ENCODE peak calls at places on chromosomes 6 and 20, in four cellular contexts. J, S, P and T are unnamed samples.

GRCh38 chr20:61896058-61896961 is 169.4 kb downstream of the TAF4 start:
- DNase-seq in J (peak; percentile 18), S (peak; percentile 63), P (peak; percentile 76), T (peak; percentile 30)

GRCh38 chr20:23257848-23258746 is 92.5 kb upstream of the NXT1 start:
- DNase-seq in J (no peak), S (no peak), P (no peak), T (no peak)

GRCh38 chr20:20864346-20865096 is 152.1 kb upstream of the RALGAPA2 start:
- DNase-seq in J (no peak), S (no peak), P (peak; percentile 46), T (no peak)

GRCh38 chr6:16136086-16136485 is 7.2 kb downstream of the MYLIP start:
- DNase-seq in J (no peak), S (peak; percentile 16), P (no peak), T (no peak)

GRCh38 chr6:142155895-142156757 is 9.1 kb downstream of the VTA1 start:
- DNase-seq in J (no peak), S (no peak), P (peak; percentile 41), T (no peak)

GRCh38 chr6:153435787-153436186 is 304.7 kb upstream of the RGS17 start:
- DNase-seq in J (no peak), S (no peak), P (no peak), T (no peak)

GRCh38 chr20:7231303-7231702 is 463.8 kb downstream of the BMP2 start:
- DNase-seq in J (no peak), S (no peak), P (no peak), T (no peak)

GRCh38 chr20:50189681-50190250 is 864 bp upstream of the CEBPB start:
- DNase-seq in J (peak; percentile 70), S (peak; percentile 33), P (peak; percentile 66), T (no peak)

GRCh38 chr6:153210083-153210482 is 79.0 kb upstream of the RGS17 start:
- DNase-seq in J (no peak), S (peak; percentile 47), P (no peak), T (peak; percentile 17)

GRCh38 chr6:8707956-8708772 is 272.8 kb upstream of the SLC35B3 start:
- DNase-seq in J (peak; percentile 67), S (no peak), P (peak; percentile 65), T (peak; percentile 9)

GRCh38 chr6:52074155-52074554 is 13.3 kb downstream of the PKHD1 start:
- DNase-seq in J (no peak), S (no peak), P (no peak), T (no peak)

GRCh38 chr6:91087864-91088263 is 501.0 kb upstream of the MAP3K7 start:
- DNase-seq in J (no peak), S (no peak), P (no peak), T (no peak)

DNA sequence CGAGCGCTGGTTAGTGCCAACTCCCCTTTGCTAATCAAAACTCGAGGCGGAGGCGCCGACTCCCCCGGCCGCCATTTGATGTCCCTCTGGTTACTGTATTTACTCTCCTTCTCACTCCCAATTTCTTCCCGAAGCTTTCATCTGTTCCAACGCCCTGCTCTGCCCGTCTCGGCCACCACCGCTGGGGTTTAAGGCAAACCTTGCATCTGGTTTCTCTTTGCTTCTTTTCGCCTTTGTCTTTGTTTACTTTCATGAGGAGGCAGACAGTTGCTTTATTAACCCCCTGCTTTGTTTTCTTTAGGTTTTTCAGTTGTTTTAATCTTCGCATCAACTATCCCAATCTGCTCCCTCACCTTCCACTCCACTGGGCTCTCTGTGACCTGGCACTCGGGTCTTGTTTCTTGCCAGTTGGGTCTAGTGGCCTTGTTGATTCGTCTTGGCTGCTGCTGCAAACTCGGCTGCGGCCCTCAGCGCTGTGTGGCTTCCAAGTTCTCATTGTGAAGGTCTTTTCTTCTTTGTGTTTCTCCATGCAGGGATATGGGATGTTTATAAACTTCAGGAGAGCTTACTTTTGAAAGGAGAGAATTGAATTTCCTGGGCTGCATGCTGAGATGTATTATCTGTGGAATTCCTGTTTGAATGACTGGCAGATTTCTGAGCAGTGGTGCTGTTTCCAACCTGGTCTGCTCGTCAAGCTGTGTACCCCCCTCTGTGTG is 155.1 kb downstream of the CDC5L start:
- DNase-seq in J (no peak), S (no peak), P (no peak), T (no peak)
- H3K4me3 ChIP-seq in J (no peak overlapping the region), S (no peak overlapping the region), P (no peak overlapping the region), T (no peak overlapping the region)

DNA sequence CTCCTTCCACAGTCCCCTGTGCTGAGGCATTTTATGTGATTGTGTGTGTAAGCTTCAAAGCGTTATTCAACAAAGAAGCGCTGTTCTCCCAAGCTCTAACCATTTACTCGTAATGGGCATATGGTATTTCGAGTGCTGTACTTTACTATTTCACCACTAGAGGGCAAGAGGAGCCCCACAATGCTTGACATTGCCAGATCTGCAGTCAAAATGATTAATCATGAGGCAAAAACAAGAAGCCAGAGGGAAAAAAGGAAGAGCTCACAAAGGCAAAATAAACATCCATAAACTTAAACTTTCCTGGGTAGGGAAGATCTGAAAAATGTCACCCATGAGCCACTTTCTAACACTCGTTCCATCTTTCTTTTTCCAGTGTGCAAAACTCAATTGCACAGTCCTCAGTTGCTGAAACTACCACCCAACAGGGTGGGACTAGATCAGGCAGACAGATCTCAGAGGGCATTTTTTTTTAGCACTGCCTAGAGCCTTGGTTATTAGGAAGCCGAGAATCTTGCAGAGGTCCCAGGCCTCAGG is 215.0 kb upstream of the PLCB4 start:
- DNase-seq in J (peak; percentile 10), S (peak; percentile 28), P (peak; percentile 83), T (peak; percentile 61)
- TF ChIP-seq CTCF in J (peak; percentile 88), S (peak; percentile 85), P (peak; percentile 91), T (peak; percentile 82)

GRCh38 chr6:166494101-166494441 is 92.4 kb downstream of the RAMACL start:
- DNase-seq in J (no peak), S (no peak), P (no peak), T (no peak)
- H3K4me3 ChIP-seq in J (no peak overlapping the region), S (no peak overlapping the region), P (no peak overlapping the region), T (no peak overlapping the region)

DNA sequence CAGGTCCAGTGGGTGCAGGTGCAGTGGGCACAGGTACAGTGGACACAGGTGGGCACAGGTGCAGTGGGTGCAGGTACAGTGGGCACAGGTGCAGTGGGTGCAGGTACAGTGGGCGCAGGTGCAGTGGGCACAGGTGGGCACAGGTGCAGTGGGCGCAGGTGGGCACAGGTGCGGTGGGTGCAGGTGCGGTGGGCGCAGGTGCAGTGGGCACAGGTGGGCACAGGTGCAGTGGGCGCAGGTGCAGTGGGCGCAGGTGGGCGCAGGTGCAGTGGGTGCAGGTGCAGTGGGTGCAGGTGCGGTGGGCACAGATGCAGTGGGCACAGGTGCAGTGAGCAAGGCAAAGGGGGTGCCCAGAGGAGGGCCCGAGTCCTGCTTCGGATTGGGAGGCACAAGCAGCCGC is 15.2 kb downstream of the ZBTB46 start:
- DNase-seq in J (no peak), S (no peak), P (no peak), T (no peak)
- TF ChIP-seq CTCF in J (no peak), S (no peak), P (no peak), T (no peak)

GRCh38 chr6:31811645-31812044 is 3.4 kb downstream of the HSPA1L start:
- DNase-seq in J (no peak), S (no peak), P (no peak), T (no peak)

GRCh38 chr6:31815025-31815838 is at the start of the genes HSPA1A and HSPA1L:
- DNase-seq in J (peak; percentile 90), S (no peak), P (peak; percentile 94), T (peak; percentile 84)

GRCh38 chr6:31814677-31815024 is 432 bp downstream of the HSPA1L start:
- DNase-seq in J (peak; percentile 97), S (peak; percentile 52), P (peak; percentile 96), T (peak; percentile 89)

DNA sequence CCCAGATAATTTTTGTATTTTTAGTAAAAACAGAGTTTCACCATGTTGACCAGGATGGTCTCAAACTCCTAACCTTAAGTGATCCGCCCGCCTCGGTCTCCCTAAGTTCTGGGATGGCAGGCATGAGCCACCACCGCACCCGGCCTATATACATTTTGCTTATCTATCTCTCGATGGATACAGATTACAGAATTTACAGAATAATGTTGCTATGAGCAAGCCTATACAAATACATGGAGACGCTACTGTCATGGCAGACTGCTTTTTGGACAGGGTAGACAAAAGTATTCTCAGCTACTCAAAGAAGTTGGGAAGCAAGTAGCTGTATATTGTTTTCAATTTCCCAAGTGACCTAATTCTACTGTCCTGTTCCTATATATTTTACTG is 1.6 kb downstream of the HSPA1L start:
- DNase-seq in J (no peak), S (no peak), P (no peak), T (no peak)
- H3K4me3 ChIP-seq in J (no peak overlapping the region), S (no peak overlapping the region), P (no peak overlapping the region), T (peak overlapping the region; percentile 90)

DNA sequence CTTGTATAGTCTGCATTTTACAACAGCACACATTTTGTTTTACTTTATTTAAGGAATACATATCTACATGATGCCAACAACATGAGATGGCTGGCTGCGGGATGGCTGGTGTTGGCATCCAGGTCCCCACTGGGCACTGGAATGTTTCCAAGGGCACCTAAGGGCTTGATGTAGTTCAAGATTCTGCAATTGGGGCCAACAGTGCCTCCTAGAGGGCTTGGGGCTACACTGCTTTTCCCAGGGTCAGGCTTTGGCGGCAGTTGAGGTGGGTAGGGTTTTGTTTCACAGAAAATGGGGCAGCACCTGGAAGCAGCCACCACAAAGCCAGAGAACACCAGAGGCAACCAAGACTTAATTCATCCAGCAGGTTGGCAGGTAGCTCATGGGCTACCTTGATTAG is 202.2 kb upstream of the PRND start:
- DNase-seq in J (no peak), S (peak; percentile 21), P (peak; percentile 41), T (peak; percentile 26)
- TF ChIP-seq CTCF in J (no peak), S (peak; percentile 54), P (peak; percentile 31), T (peak; percentile 56)

GRCh38 chr6:41887355-41887754 is 7.8 kb downstream of the USP49 start:
- DNase-seq in J (no peak), S (no peak), P (no peak), T (no peak)
- H3K4me3 ChIP-seq in J (no peak overlapping the region), S (no peak overlapping the region), P (no peak overlapping the region), T (no peak overlapping the region)

DNA sequence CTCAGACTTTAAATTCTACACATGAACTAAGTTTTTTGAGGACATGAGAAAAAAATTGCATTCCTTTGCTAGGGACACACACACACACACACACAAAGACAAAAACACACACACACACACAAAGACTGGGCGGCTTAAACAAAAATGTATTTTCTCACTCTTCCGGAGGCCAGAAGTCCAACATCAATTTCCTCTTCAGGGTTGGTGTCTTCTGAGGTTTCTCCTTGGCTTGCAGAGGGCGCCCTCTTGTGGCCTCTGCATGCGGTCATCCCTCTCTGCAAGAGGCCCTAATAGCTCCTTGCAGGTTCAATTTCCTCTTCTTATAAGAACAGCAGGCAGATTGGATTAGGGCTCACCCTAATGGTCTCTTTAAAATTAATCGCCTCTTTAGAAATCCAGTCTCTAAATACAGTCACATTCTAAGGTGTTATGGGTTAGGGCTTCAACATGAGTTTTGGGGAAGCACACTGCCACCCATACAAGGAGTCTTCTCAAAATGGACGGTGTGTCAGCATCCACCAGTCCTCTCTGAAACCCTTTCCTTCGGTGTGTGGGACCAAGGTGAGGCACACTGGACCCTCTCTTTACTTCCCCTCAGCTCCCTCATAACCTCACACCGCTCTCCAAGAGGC is 61.4 kb downstream of the GPR6 start:
- DNase-seq in J (peak; percentile 72), S (peak; percentile 84), P (peak; percentile 93), T (peak; percentile 94)
- TF ChIP-seq CTCF in J (peak; percentile 83), S (peak; percentile 96), P (peak; percentile 95), T (peak; percentile 92)

GRCh38 chr6:30894935-30895334 is 10.6 kb downstream of the DDR1 start:
- DNase-seq in J (no peak), S (no peak), P (no peak), T (no peak)
- H3K4me3 ChIP-seq in J (no peak overlapping the region), S (no peak overlapping the region), P (no peak overlapping the region), T (no peak overlapping the region)

DNA sequence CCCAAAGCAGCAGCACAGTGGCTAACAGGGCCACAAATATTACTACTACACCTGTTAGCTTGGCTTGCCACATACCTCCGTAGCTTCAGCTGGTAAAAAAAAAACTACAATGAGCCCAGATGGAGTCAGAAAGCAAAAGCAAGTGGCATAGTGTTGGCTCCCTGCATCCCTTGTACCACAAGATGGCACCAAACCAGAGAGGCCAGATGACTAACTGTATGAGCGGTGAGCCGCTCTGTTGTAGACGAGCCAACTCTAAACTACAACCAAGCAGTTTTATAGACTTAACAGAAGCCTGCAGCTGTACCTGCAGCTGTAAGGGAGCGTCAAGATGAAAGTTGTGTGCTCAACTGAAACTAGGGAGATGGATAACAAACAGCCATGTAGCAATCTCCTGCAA is 84.5 kb upstream of the MCHR2 start:
- DNase-seq in J (no peak), S (peak; percentile 12), P (peak; percentile 17), T (peak; percentile 5)
- TF ChIP-seq CTCF in J (no peak), S (peak; percentile 49), P (peak; percentile 36), T (no peak)